ENCODE peak calls at places on chromosomes 6 and 20, in five cellular contexts. One of them, this sample, is unnamed.

GRCh38 chr6:136524339-136524935 is 25.8 kb downstream of the MAP7 start:
- DNase-seq in left cardiac atrium: no peak
- DNase-seq in CD4-positive, alpha-beta T cell: no peak
- DNase-seq in SW 1271: no peak
- DNase-seq in HT1080: no peak
- DNase-seq in this sample: no peak

GRCh38 chr20:34390769-34391447 is 27.8 kb downstream of the ITCH start:
- DNase-seq in HT1080: peak
- DNase-seq in CD4-positive, alpha-beta T cell: no peak
- DNase-seq in left cardiac atrium: peak
- DNase-seq in SW 1271: peak
- DNase-seq in this sample: peak

GRCh38 chr6:113530769-113531168 is 326.4 kb upstream of the MARCKS start:
- DNase-seq in HT1080: peak
- DNase-seq in CD4-positive, alpha-beta T cell: no peak
- DNase-seq in SW 1271: no peak
- DNase-seq in left cardiac atrium: no peak
- DNase-seq in this sample: peak

GRCh38 chr20:24492031-24492607 is 22.7 kb downstream of the SYNDIG1 start:
- DNase-seq in HT1080: no peak
- DNase-seq in CD4-positive, alpha-beta T cell: no peak
- DNase-seq in SW 1271: no peak
- DNase-seq in left cardiac atrium: no peak
- DNase-seq in this sample: no peak

GRCh38 chr6:102641426-102641825 is 1247.9 kb downstream of the GRIK2 start:
- DNase-seq in left cardiac atrium: no peak
- DNase-seq in CD4-positive, alpha-beta T cell: no peak
- DNase-seq in HT1080: no peak
- DNase-seq in SW 1271: no peak
- DNase-seq in this sample: no peak

GRCh38 chr20:6623989-6624388 is 143.5 kb upstream of the BMP2 start:
- DNase-seq in HT1080: no peak
- DNase-seq in SW 1271: no peak
- DNase-seq in CD4-positive, alpha-beta T cell: no peak
- DNase-seq in left cardiac atrium: no peak
- DNase-seq in this sample: no peak

GRCh38 chr6:29965873-29966601 is 23.7 kb downstream of the HLA-A start:
- DNase-seq in HT1080: peak
- DNase-seq in SW 1271: peak
- DNase-seq in left cardiac atrium: peak
- DNase-seq in CD4-positive, alpha-beta T cell: peak
- DNase-seq in this sample: peak

GRCh38 chr6:9540534-9541126 is 874.2 kb downstream of the TFAP2A start:
- DNase-seq in HT1080: peak
- DNase-seq in SW 1271: peak
- DNase-seq in left cardiac atrium: no peak
- DNase-seq in CD4-positive, alpha-beta T cell: no peak
- DNase-seq in this sample: peak

GRCh38 chr6:148548749-148549140 is 198.1 kb upstream of the UST start:
- DNase-seq in left cardiac atrium: no peak
- DNase-seq in SW 1271: no peak
- DNase-seq in CD4-positive, alpha-beta T cell: no peak
- DNase-seq in HT1080: no peak
- DNase-seq in this sample: no peak

GRCh38 chr6:45841062-45841461 is 174.6 kb downstream of the CLIC5 start:
- DNase-seq in CD4-positive, alpha-beta T cell: no peak
- DNase-seq in SW 1271: no peak
- DNase-seq in HT1080: no peak
- DNase-seq in left cardiac atrium: no peak
- DNase-seq in this sample: no peak

GRCh38 chr6:119467478-119468081 is 118.0 kb upstream of the MAN1A1 start:
- DNase-seq in CD4-positive, alpha-beta T cell: no peak
- DNase-seq in SW 1271: no peak
- DNase-seq in HT1080: peak
- DNase-seq in left cardiac atrium: no peak
- DNase-seq in this sample: peak

GRCh38 chr6:99348220-99348822 is 1.2 kb downstream of the FAXC start:
- DNase-seq in SW 1271: no peak
- DNase-seq in CD4-positive, alpha-beta T cell: no peak
- DNase-seq in left cardiac atrium: no peak
- DNase-seq in HT1080: no peak
- DNase-seq in this sample: no peak

GRCh38 chr6:4888841-4889240 is 112.6 kb downstream of the CDYL start:
- DNase-seq in HT1080: no peak
- DNase-seq in CD4-positive, alpha-beta T cell: no peak
- DNase-seq in SW 1271: no peak
- DNase-seq in left cardiac atrium: no peak
- DNase-seq in this sample: no peak

GRCh38 chr20:43415661-43416430 is 41.9 kb upstream of the SRSF6 start:
- DNase-seq in CD4-positive, alpha-beta T cell: no peak
- DNase-seq in HT1080: no peak
- DNase-seq in SW 1271: no peak
- DNase-seq in left cardiac atrium: no peak
- DNase-seq in this sample: no peak

GRCh38 chr20:63703976-63704748 is 3.6 kb downstream of the ARFRP1 start:
- DNase-seq in left cardiac atrium: no peak
- DNase-seq in CD4-positive, alpha-beta T cell: no peak
- DNase-seq in HT1080: no peak
- DNase-seq in SW 1271: no peak
- DNase-seq in this sample: no peak

GRCh38 chr6:136180729-136181128 is 69.4 kb downstream of the MTFR2 start:
- DNase-seq in CD4-positive, alpha-beta T cell: no peak
- DNase-seq in left cardiac atrium: no peak
- DNase-seq in HT1080: no peak
- DNase-seq in SW 1271: no peak
- DNase-seq in this sample: peak

GRCh38 chr6:70398783-70399730 is 14.3 kb upstream of the FAM135A start:
- DNase-seq in CD4-positive, alpha-beta T cell: no peak
- DNase-seq in left cardiac atrium: no peak
- DNase-seq in HT1080: peak
- DNase-seq in SW 1271: peak
- DNase-seq in this sample: peak

GRCh38 chr6:112413805-112414204 is 66.7 kb downstream of the RFPL4B start:
- DNase-seq in SW 1271: peak
- DNase-seq in HT1080: peak
- DNase-seq in left cardiac atrium: no peak
- DNase-seq in CD4-positive, alpha-beta T cell: no peak
- DNase-seq in this sample: peak